ENCODE peak calls at places on chromosomes 12 and 14, in four cellular contexts. W is HepG2, F is WTC11, X is A549. S is an unnamed sample.

GRCh38 chr12:3655331-3655900 is 97.5 kb downstream of the CRACR2A start:
- DNase-seq in W (peak; percentile 12), F (peak; percentile 69), X (peak; percentile 19), S (peak; percentile 7)

GRCh38 chr14:94717808-94718207 is 52.1 kb downstream of the GSC start:
- DNase-seq in W (no peak), F (no peak), X (no peak), S (no peak)

GRCh38 chr12:26845984-26846383 is 13.0 kb upstream of the ITPR2 start:
- DNase-seq in W (peak; percentile 57), F (no peak), X (no peak), S (peak; percentile 56)

GRCh38 chr12:3004655-3005565 is 45.7 kb downstream of the TEAD4 start:
- DNase-seq in W (no peak), F (no peak), X (no peak), S (no peak)

GRCh38 chr12:12070674-12071661 is at the start of gene BCL2L14:
- DNase-seq in W (peak; percentile 59), F (no peak), X (no peak), S (no peak)

GRCh38 chr14:95024380-95024779 is 132.9 kb downstream of the DICER1 start:
- DNase-seq in W (no peak), F (no peak), X (no peak), S (no peak)

GRCh38 chr14:92382677-92383076 is 59.7 kb downstream of the SLC24A4 start:
- DNase-seq in W (no peak), F (no peak), X (peak; percentile 40), S (no peak)

GRCh38 chr14:102795060-102795925 is 18.0 kb downstream of the TRAF3 start:
- DNase-seq in W (peak; percentile 82), F (no peak), X (peak; percentile 76), S (peak; percentile 28)

GRCh38 chr14:50812856-50813543 is 18.0 kb downstream of the NIN start:
- DNase-seq in W (no peak), F (no peak), X (no peak), S (no peak)

GRCh38 chr12:124768462-124769165 is 95.0 kb downstream of the SCARB1 start:
- DNase-seq in W (no peak), F (no peak), X (peak; percentile 44), S (no peak)
- TF ChIP-seq NR3C1 in W (no peak), F (no peak), X (no peak), S (no peak)

GRCh38 chr12:49198431-49199155 is 9.7 kb upstream of the TUBA1A start:
- DNase-seq in W (no peak), F (peak; percentile 24), X (no peak), S (no peak)
- TF ChIP-seq NR3C1 in W (no peak), F (no peak), X (no peak), S (no peak)

GRCh38 chr12:115000038-115000437 is 316.1 kb upstream of the TBX3 start:
- DNase-seq in W (peak; percentile 52), F (no peak), X (peak; percentile 82), S (no peak)
- TF ChIP-seq NR3C1 in W (no peak), F (no peak), X (no peak), S (no peak)

GRCh38 chr12:44367916-44368315 is 508.2 kb downstream of the NELL2 start:
- DNase-seq in W (no peak), F (no peak), X (no peak), S (no peak)
- TF ChIP-seq NR3C1 in W (no peak), F (no peak), X (no peak), S (no peak)